ENCODE peak calls at places on chromosomes 2 and 18, in eight cellular contexts. One of them, this sample, is unnamed. For H3K4me1 and H3K27me3, the result is how much of the 10 kb centered on the place peaks cover.

GRCh38 chr2:240922234-240922981 is 16.3 kb downstream of the CROCC2 start:
- DNase-seq in endodermal cell: peak
- DNase-seq in Peyer's patch: no peak
- DNase-seq in colonic mucosa: no peak
- DNase-seq in transverse colon: peak
- DNase-seq in neural progenitor cell: no peak
- DNase-seq in tibial artery: peak
- DNase-seq in naive thymus-derived CD4-positive, alpha-beta T cell: no peak
- DNase-seq in this sample: no peak

GRCh38 chr2:23900927-23901322 is 26.0 kb downstream of the ATAD2B start:
- DNase-seq in endodermal cell: no peak
- DNase-seq in Peyer's patch: no peak
- DNase-seq in colonic mucosa: peak
- DNase-seq in transverse colon: peak
- DNase-seq in neural progenitor cell: no peak
- DNase-seq in tibial artery: no peak
- DNase-seq in naive thymus-derived CD4-positive, alpha-beta T cell: no peak
- DNase-seq in this sample: no peak

GRCh38 chr2:30641765-30642341 is 165.4 kb downstream of the CAPN13 start:
- DNase-seq in endodermal cell: no peak
- DNase-seq in Peyer's patch: no peak
- DNase-seq in colonic mucosa: no peak
- DNase-seq in transverse colon: no peak
- DNase-seq in neural progenitor cell: no peak
- DNase-seq in tibial artery: no peak
- DNase-seq in naive thymus-derived CD4-positive, alpha-beta T cell: no peak
- DNase-seq in this sample: no peak

GRCh38 chr18:9535430-9535972 is 60.2 kb downstream of the RALBP1 start:
- DNase-seq in endodermal cell: no peak
- DNase-seq in Peyer's patch: no peak
- DNase-seq in colonic mucosa: no peak
- DNase-seq in transverse colon: no peak
- DNase-seq in neural progenitor cell: peak
- DNase-seq in tibial artery: peak
- DNase-seq in naive thymus-derived CD4-positive, alpha-beta T cell: no peak
- DNase-seq in this sample: no peak

GRCh38 chr2:7625392-7626138 is 708.4 kb downstream of the RNF144A start:
- DNase-seq in endodermal cell: no peak
- DNase-seq in Peyer's patch: no peak
- DNase-seq in colonic mucosa: no peak
- DNase-seq in transverse colon: no peak
- DNase-seq in neural progenitor cell: no peak
- DNase-seq in tibial artery: no peak
- DNase-seq in naive thymus-derived CD4-positive, alpha-beta T cell: no peak
- DNase-seq in this sample: no peak

GRCh38 chr2:58207189-58207588 is 33.9 kb downstream of the FANCL start:
- DNase-seq in endodermal cell: no peak
- DNase-seq in Peyer's patch: no peak
- DNase-seq in colonic mucosa: no peak
- DNase-seq in transverse colon: no peak
- DNase-seq in neural progenitor cell: peak
- DNase-seq in tibial artery: no peak
- DNase-seq in naive thymus-derived CD4-positive, alpha-beta T cell: no peak
- DNase-seq in this sample: no peak

GRCh38 chr18:3184275-3184963 is 35.3 kb downstream of the MYOM1 start:
- DNase-seq in endodermal cell: no peak
- DNase-seq in Peyer's patch: no peak
- DNase-seq in colonic mucosa: no peak
- DNase-seq in transverse colon: no peak
- DNase-seq in neural progenitor cell: no peak
- DNase-seq in tibial artery: no peak
- DNase-seq in naive thymus-derived CD4-positive, alpha-beta T cell: no peak
- DNase-seq in this sample: no peak

GRCh38 chr2:37631698-37632097 is 39.7 kb downstream of the CDC42EP3 start:
- DNase-seq in endodermal cell: no peak
- DNase-seq in Peyer's patch: no peak
- DNase-seq in colonic mucosa: no peak
- DNase-seq in transverse colon: no peak
- DNase-seq in neural progenitor cell: no peak
- DNase-seq in tibial artery: no peak
- DNase-seq in naive thymus-derived CD4-positive, alpha-beta T cell: no peak
- DNase-seq in this sample: no peak

GRCh38 chr2:111656893-111657292 is 227.1 kb downstream of the ANAPC1 start:
- DNase-seq in endodermal cell: peak
- DNase-seq in Peyer's patch: no peak
- DNase-seq in colonic mucosa: no peak
- DNase-seq in transverse colon: no peak
- DNase-seq in neural progenitor cell: no peak
- DNase-seq in tibial artery: no peak
- DNase-seq in naive thymus-derived CD4-positive, alpha-beta T cell: no peak
- DNase-seq in this sample: no peak

GRCh38 chr18:1846640-1847039 is 724.7 kb downstream of the METTL4 start:
- DNase-seq in endodermal cell: no peak
- DNase-seq in Peyer's patch: no peak
- DNase-seq in colonic mucosa: no peak
- DNase-seq in transverse colon: no peak
- DNase-seq in neural progenitor cell: no peak
- DNase-seq in tibial artery: no peak
- DNase-seq in naive thymus-derived CD4-positive, alpha-beta T cell: no peak
- DNase-seq in this sample: no peak

GRCh38 chr2:9703085-9703641 is 72.4 kb upstream of the YWHAQ start:
- DNase-seq in endodermal cell: peak
- DNase-seq in Peyer's patch: peak
- DNase-seq in colonic mucosa: peak
- DNase-seq in transverse colon: no peak
- DNase-seq in neural progenitor cell: no peak
- DNase-seq in tibial artery: no peak
- DNase-seq in naive thymus-derived CD4-positive, alpha-beta T cell: no peak
- DNase-seq in this sample: no peak

GRCh38 chr2:133908171-133908570 is 339.9 kb upstream of the NCKAP5 start:
- DNase-seq in endodermal cell: no peak
- DNase-seq in Peyer's patch: no peak
- DNase-seq in colonic mucosa: no peak
- DNase-seq in transverse colon: no peak
- DNase-seq in neural progenitor cell: no peak
- DNase-seq in tibial artery: no peak
- DNase-seq in naive thymus-derived CD4-positive, alpha-beta T cell: no peak
- DNase-seq in this sample: no peak

GRCh38 chr2:183242937-183243336 is 118.7 kb downstream of the NUP35 start:
- DNase-seq in endodermal cell: no peak
- DNase-seq in Peyer's patch: no peak
- DNase-seq in colonic mucosa: no peak
- DNase-seq in transverse colon: no peak
- DNase-seq in neural progenitor cell: no peak
- DNase-seq in tibial artery: no peak
- DNase-seq in naive thymus-derived CD4-positive, alpha-beta T cell: no peak
- DNase-seq in this sample: no peak

GRCh38 chr2:64463784-64464183 is 9.8 kb downstream of the LGALSL start:
- DNase-seq in endodermal cell: peak
- DNase-seq in Peyer's patch: no peak
- DNase-seq in colonic mucosa: no peak
- DNase-seq in transverse colon: no peak
- DNase-seq in neural progenitor cell: no peak
- DNase-seq in tibial artery: no peak
- DNase-seq in naive thymus-derived CD4-positive, alpha-beta T cell: no peak
- DNase-seq in this sample: no peak

GRCh38 chr2:197847666-197848401 is 43.4 kb downstream of the PLCL1 start:
- DNase-seq in endodermal cell: no peak
- DNase-seq in Peyer's patch: no peak
- DNase-seq in colonic mucosa: no peak
- DNase-seq in transverse colon: no peak
- DNase-seq in neural progenitor cell: no peak
- DNase-seq in tibial artery: no peak
- DNase-seq in naive thymus-derived CD4-positive, alpha-beta T cell: peak
- DNase-seq in this sample: no peak

GRCh38 chr18:5197461-5197860 is 404 bp upstream of the AKAIN1 start:
- DNase-seq in endodermal cell: peak
- DNase-seq in Peyer's patch: no peak
- DNase-seq in colonic mucosa: no peak
- DNase-seq in transverse colon: no peak
- DNase-seq in neural progenitor cell: no peak
- DNase-seq in tibial artery: no peak
- DNase-seq in naive thymus-derived CD4-positive, alpha-beta T cell: no peak
- DNase-seq in this sample: no peak

GRCh38 chr18:63787673-63788072 is 12.5 kb downstream of the SERPINB7 start:
- DNase-seq in endodermal cell: no peak
- DNase-seq in Peyer's patch: no peak
- DNase-seq in colonic mucosa: no peak
- DNase-seq in transverse colon: no peak
- DNase-seq in neural progenitor cell: no peak
- DNase-seq in tibial artery: no peak
- DNase-seq in naive thymus-derived CD4-positive, alpha-beta T cell: no peak
- DNase-seq in this sample: no peak

GRCh38 chr2:49222975-49223528 is 68.7 kb upstream of the FSHR start:
- DNase-seq in endodermal cell: no peak
- DNase-seq in Peyer's patch: no peak
- DNase-seq in colonic mucosa: no peak
- DNase-seq in transverse colon: no peak
- DNase-seq in neural progenitor cell: no peak
- DNase-seq in tibial artery: no peak
- DNase-seq in naive thymus-derived CD4-positive, alpha-beta T cell: no peak
- DNase-seq in this sample: no peak

GRCh38 chr2:118853129-118853640 is 5.7 kb upstream of the EN1 start:
- DNase-seq in endodermal cell: no peak
- DNase-seq in Peyer's patch: no peak
- DNase-seq in colonic mucosa: no peak
- DNase-seq in transverse colon: no peak
- DNase-seq in neural progenitor cell: no peak
- DNase-seq in tibial artery: peak
- DNase-seq in naive thymus-derived CD4-positive, alpha-beta T cell: no peak
- DNase-seq in this sample: no peak

GRCh38 chr2:203341741-203342310 is 13.6 kb downstream of the ABI2 start:
- DNase-seq in endodermal cell: no peak
- DNase-seq in Peyer's patch: no peak
- DNase-seq in colonic mucosa: no peak
- DNase-seq in transverse colon: no peak
- DNase-seq in neural progenitor cell: no peak
- DNase-seq in tibial artery: no peak
- DNase-seq in naive thymus-derived CD4-positive, alpha-beta T cell: no peak
- DNase-seq in this sample: no peak

GRCh38 chr2:168118733-168119518 is 128.5 kb downstream of the STK39 start:
- DNase-seq in endodermal cell: peak
- DNase-seq in Peyer's patch: no peak
- DNase-seq in colonic mucosa: peak
- DNase-seq in transverse colon: no peak
- DNase-seq in neural progenitor cell: peak
- DNase-seq in tibial artery: no peak
- DNase-seq in naive thymus-derived CD4-positive, alpha-beta T cell: peak
- DNase-seq in this sample: peak

GRCh38 chr18:31931163-31931885 is 11.6 kb downstream of the TRAPPC8 start:
- DNase-seq in endodermal cell: no peak
- DNase-seq in Peyer's patch: no peak
- DNase-seq in colonic mucosa: no peak
- DNase-seq in transverse colon: no peak
- DNase-seq in neural progenitor cell: no peak
- DNase-seq in tibial artery: no peak
- DNase-seq in naive thymus-derived CD4-positive, alpha-beta T cell: no peak
- DNase-seq in this sample: peak

GRCh38 chr2:231462729-231463465 is 1.4 kb downstream of the NCL start:
- DNase-seq in endodermal cell: no peak
- DNase-seq in Peyer's patch: no peak
- DNase-seq in colonic mucosa: no peak
- DNase-seq in transverse colon: no peak
- DNase-seq in neural progenitor cell: no peak
- DNase-seq in tibial artery: no peak
- DNase-seq in naive thymus-derived CD4-positive, alpha-beta T cell: no peak
- DNase-seq in this sample: no peak

GRCh38 chr2:47223980-47224379 is 68.9 kb upstream of the STPG4 start:
- DNase-seq in endodermal cell: no peak
- DNase-seq in Peyer's patch: no peak
- DNase-seq in colonic mucosa: no peak
- DNase-seq in transverse colon: no peak
- DNase-seq in neural progenitor cell: no peak
- DNase-seq in tibial artery: no peak
- DNase-seq in naive thymus-derived CD4-positive, alpha-beta T cell: no peak
- DNase-seq in this sample: no peak
- H3K4me1 ChIP-seq in endodermal cell: under half
- H3K4me1 ChIP-seq in Peyer's patch: under half
- H3K4me1 ChIP-seq in colonic mucosa: under half
- H3K4me1 ChIP-seq in transverse colon: under half
- H3K4me1 ChIP-seq in neural progenitor cell: under half
- H3K4me1 ChIP-seq in tibial artery: under half
- H3K4me1 ChIP-seq in naive thymus-derived CD4-positive, alpha-beta T cell: under half
- H3K4me1 ChIP-seq in this sample: under half

GRCh38 chr18:75207298-75208054 is 1.5 kb downstream of the PTGR3 start:
- DNase-seq in endodermal cell: no peak
- DNase-seq in Peyer's patch: no peak
- DNase-seq in colonic mucosa: no peak
- DNase-seq in transverse colon: peak
- DNase-seq in neural progenitor cell: peak
- DNase-seq in tibial artery: no peak
- DNase-seq in naive thymus-derived CD4-positive, alpha-beta T cell: no peak
- DNase-seq in this sample: peak
- H3K27me3 ChIP-seq in endodermal cell: half or more
- H3K27me3 ChIP-seq in Peyer's patch: under half
- H3K27me3 ChIP-seq in colonic mucosa: under half
- H3K27me3 ChIP-seq in transverse colon: under half
- H3K27me3 ChIP-seq in neural progenitor cell: half or more
- H3K27me3 ChIP-seq in tibial artery: under half
- H3K27me3 ChIP-seq in naive thymus-derived CD4-positive, alpha-beta T cell: under half
- H3K27me3 ChIP-seq in this sample: under half

GRCh38 chr2:121019756-121020155 is 265.2 kb downstream of the TFCP2L1 start:
- DNase-seq in endodermal cell: peak
- DNase-seq in Peyer's patch: no peak
- DNase-seq in colonic mucosa: no peak
- DNase-seq in transverse colon: no peak
- DNase-seq in neural progenitor cell: no peak
- DNase-seq in tibial artery: no peak
- DNase-seq in naive thymus-derived CD4-positive, alpha-beta T cell: no peak
- DNase-seq in this sample: no peak
- H3K4me3 ChIP-seq in endodermal cell: no peak
- H3K4me3 ChIP-seq in Peyer's patch: no peak
- H3K4me3 ChIP-seq in colonic mucosa: no peak
- H3K4me3 ChIP-seq in transverse colon: no peak
- H3K4me3 ChIP-seq in neural progenitor cell: no peak
- H3K4me3 ChIP-seq in tibial artery: no peak
- H3K4me3 ChIP-seq in naive thymus-derived CD4-positive, alpha-beta T cell: no peak
- H3K4me3 ChIP-seq in this sample: no peak

GRCh38 chr2:120568975-120569268 is 166.7 kb upstream of the GLI2 start:
- DNase-seq in endodermal cell: no peak
- DNase-seq in Peyer's patch: no peak
- DNase-seq in colonic mucosa: no peak
- DNase-seq in transverse colon: no peak
- DNase-seq in neural progenitor cell: no peak
- DNase-seq in tibial artery: no peak
- DNase-seq in naive thymus-derived CD4-positive, alpha-beta T cell: no peak
- DNase-seq in this sample: no peak

GRCh38 chr2:120572226-120572625 is 163.4 kb upstream of the GLI2 start:
- DNase-seq in endodermal cell: no peak
- DNase-seq in Peyer's patch: no peak
- DNase-seq in colonic mucosa: no peak
- DNase-seq in transverse colon: no peak
- DNase-seq in neural progenitor cell: no peak
- DNase-seq in tibial artery: no peak
- DNase-seq in naive thymus-derived CD4-positive, alpha-beta T cell: no peak
- DNase-seq in this sample: no peak

GRCh38 chr2:120570001-120570400 is 165.7 kb upstream of the GLI2 start:
- DNase-seq in endodermal cell: no peak
- DNase-seq in Peyer's patch: no peak
- DNase-seq in colonic mucosa: no peak
- DNase-seq in transverse colon: no peak
- DNase-seq in neural progenitor cell: no peak
- DNase-seq in tibial artery: no peak
- DNase-seq in naive thymus-derived CD4-positive, alpha-beta T cell: no peak
- DNase-seq in this sample: no peak

GRCh38 chr2:120570546-120570945 is 165.1 kb upstream of the GLI2 start:
- DNase-seq in endodermal cell: no peak
- DNase-seq in Peyer's patch: no peak
- DNase-seq in colonic mucosa: no peak
- DNase-seq in transverse colon: no peak
- DNase-seq in neural progenitor cell: no peak
- DNase-seq in tibial artery: no peak
- DNase-seq in naive thymus-derived CD4-positive, alpha-beta T cell: no peak
- DNase-seq in this sample: no peak

GRCh38 chr2:120571015-120571728 is 164.5 kb upstream of the GLI2 start:
- DNase-seq in endodermal cell: no peak
- DNase-seq in Peyer's patch: no peak
- DNase-seq in colonic mucosa: no peak
- DNase-seq in transverse colon: no peak
- DNase-seq in neural progenitor cell: no peak
- DNase-seq in tibial artery: no peak
- DNase-seq in naive thymus-derived CD4-positive, alpha-beta T cell: no peak
- DNase-seq in this sample: no peak
- H3K4me1 ChIP-seq in endodermal cell: under half
- H3K4me1 ChIP-seq in Peyer's patch: under half
- H3K4me1 ChIP-seq in colonic mucosa: under half
- H3K4me1 ChIP-seq in transverse colon: under half
- H3K4me1 ChIP-seq in neural progenitor cell: under half
- H3K4me1 ChIP-seq in tibial artery: under half
- H3K4me1 ChIP-seq in naive thymus-derived CD4-positive, alpha-beta T cell: under half
- H3K4me1 ChIP-seq in this sample: under half